ENCODE peak calls at places on chromosome 21, in eight cellular contexts. E is ACHN; H is activated T-cell treated with anti-CD3 and anti-CD28 coated beads, Interleukin-2, amount 50 U/mL, for 48 hours; Z is germinal center; K is NCI-H2171 treated with DMSO at 0.1 percent for 48 hours; L is iPS-NIHi11; Q is nephron progenitor cell; G is AG08396. V is an unnamed sample.

GRCh38 chr21:38811257-38811656 is 5.5 kb downstream of the ETS2 start:
- DNase-seq in K (no peak), L (no peak), E (peak; percentile 39), G (peak; percentile 65), H (no peak), Z (no peak), Q (no peak), V (peak; percentile 89)

GRCh38 chr21:36141513-36141925 is 6.6 kb downstream of the CBR3 start:
- DNase-seq in G (peak; percentile 49), Z (peak; percentile 64), Q (peak; percentile 75), K (peak; percentile 89), E (peak; percentile 89), L (peak; percentile 70), H (peak; percentile 82), V (peak; percentile 88)

GRCh38 chr21:35226960-35227741 is 178.0 kb upstream of the RUNX1 start:
- DNase-seq in L (no peak), K (no peak), E (no peak), Q (no peak), G (no peak), H (peak; percentile 43), Z (peak; percentile 71), V (no peak)

GRCh38 chr21:35565204-35565611 is 495.1 kb downstream of the SETD4 start:
- DNase-seq in K (no peak), H (no peak), Q (no peak), Z (no peak), E (no peak), L (peak; percentile 7), G (peak; percentile 56), V (no peak)

GRCh38 chr21:32993894-32994293 is 31.8 kb upstream of the OLIG2 start:
- DNase-seq in Z (no peak), G (no peak), L (no peak), K (peak; percentile 20), E (no peak), Q (no peak), H (no peak), V (no peak)

GRCh38 chr21:38771536-38771935 is 34.2 kb upstream of the ETS2 start:
- DNase-seq in G (no peak), H (no peak), E (no peak), L (no peak), Z (no peak), K (no peak), Q (no peak), V (no peak)

GRCh38 chr21:32886339-32886738 is 114.8 kb upstream of the PAXBP1 start:
- DNase-seq in L (no peak), G (no peak), H (no peak), Q (no peak), E (peak; percentile 50), Z (no peak), K (no peak), V (no peak)

GRCh38 chr21:14452842-14453241 is 69.9 kb upstream of the HSPA13 start:
- DNase-seq in L (no peak), Q (no peak), G (no peak), E (no peak), K (no peak), Z (no peak), H (no peak), V (no peak)

GRCh38 chr21:29091032-29091431 is 17.6 kb upstream of the CCT8 start:
- DNase-seq in L (no peak), Q (no peak), K (peak; percentile 12), Z (no peak), H (no peak), E (no peak), G (peak; percentile 69), V (peak; percentile 52)

GRCh38 chr21:32524010-32524719 is 61.2 kb downstream of the TCP10L start:
- DNase-seq in Z (no peak), Q (no peak), K (no peak), H (no peak), L (no peak), E (no peak), G (no peak), V (peak; percentile 99)

GRCh38 chr21:44710756-44711326 is 531 bp downstream of the TSPEAR start:
- DNase-seq in Z (no peak), E (no peak), K (peak; percentile 87), Q (no peak), L (no peak), H (no peak), G (no peak), V (no peak)

GRCh38 chr21:38888956-38889605 is 83.4 kb downstream of the ETS2 start:
- DNase-seq in K (no peak), Z (no peak), G (no peak), Q (no peak), H (no peak), L (no peak), E (no peak), V (no peak)

GRCh38 chr21:36887983-36888382 is 78.5 kb downstream of the HLCS start:
- DNase-seq in H (no peak), K (no peak), L (no peak), Z (no peak), G (no peak), E (no peak), Q (no peak), V (no peak)

GRCh38 chr21:25911730-25912401 is 177.1 kb downstream of the GABPA start:
- DNase-seq in E (no peak), H (no peak), G (no peak), Q (no peak), L (no peak), K (no peak), Z (no peak), V (peak; percentile 70)

GRCh38 chr21:41745971-41746743 is 20.7 kb downstream of the RIPK4 start:
- DNase-seq in Z (no peak), E (no peak), L (peak; percentile 75), K (no peak), Q (no peak), G (no peak), H (no peak), V (no peak)

GRCh38 chr21:41851090-41851790 is 27.9 kb downstream of the PRDM15 start:
- DNase-seq in E (no peak), Z (no peak), K (no peak), L (no peak), Q (no peak), G (no peak), H (no peak), V (no peak)

GRCh38 chr21:10627316-10627863 is 106.0 kb downstream of the TPTE start:
- DNase-seq in G (no peak), L (no peak), H (no peak), K (no peak), E (no peak), Z (no peak), Q (no peak), V (no peak)

GRCh38 chr21:29825936-29826335 is 113.9 kb downstream of the GRIK1 start:
- DNase-seq in Q (no peak), L (no peak), G (no peak), K (no peak), E (no peak), Z (no peak), H (no peak), V (no peak)

GRCh38 chr21:43779660-43780059 is 3.6 kb upstream of the CSTB start:
- DNase-seq in H (no peak), L (no peak), Q (no peak), E (no peak), K (no peak), Z (no peak), G (no peak), V (no peak)

GRCh38 chr21:17388226-17388625 is 124.6 kb upstream of the CXADR start:
- DNase-seq in L (no peak), H (no peak), K (no peak), Q (no peak), Z (no peak), G (no peak), E (no peak), V (no peak)

GRCh38 chr21:14754682-14755081 is 208.6 kb upstream of the SAMSN1 start:
- DNase-seq in E (no peak), L (no peak), Z (no peak), H (no peak), K (no peak), G (no peak), Q (no peak), V (no peak)

GRCh38 chr21:34919406-34919805 is 129.7 kb downstream of the RUNX1 start:
- DNase-seq in E (no peak), Q (no peak), Z (no peak), G (no peak), K (no peak), H (no peak), L (no peak), V (no peak)

GRCh38 chr21:44990921-44991320 is 51.1 kb downstream of the SLX9 start:
- DNase-seq in Q (no peak), H (no peak), G (no peak), Z (no peak), L (no peak), K (no peak), E (no peak), V (no peak)

V was measured in dermis blood vessel endothelial cell.